ENCODE peak calls at places on chromosomes 16 and 17, in seven cellular contexts. O is AG10803; U is transverse colon; G is T-helper 1 cell; Y is astrocyte of the cerebellum; X is activated T-helper 1 cell treated with anti-CD3 and anti-CD28 coated beads, Interleukin-2, amount 50 U/mL, for 16 hours; A is neural progenitor cell. F is an unnamed sample.

GRCh38 chr16:4613636-4614570 is 785 bp downstream of the UBALD1 start:
- DNase-seq in X (no peak), A (peak; percentile 70), O (peak; percentile 25), G (no peak), U (peak; percentile 28), Y (no peak), F (peak; percentile 72)

GRCh38 chr17:37567137-37567927 is 41.9 kb downstream of the SYNRG start:
- DNase-seq in G (no peak), O (no peak), A (no peak), X (no peak), Y (no peak), U (no peak), F (no peak)

GRCh38 chr16:48963901-48964615 is 317.6 kb downstream of the CBLN1 start:
- DNase-seq in G (no peak), O (peak; percentile 87), A (no peak), X (no peak), U (no peak), Y (peak; percentile 79), F (no peak)

GRCh38 chr16:19923396-19923795 is 38.7 kb upstream of the GPRC5B start:
- DNase-seq in X (no peak), Y (no peak), O (no peak), U (peak; percentile 23), G (no peak), A (no peak), F (no peak)

GRCh38 chr17:81386141-81386645 is 9.1 kb upstream of the BAHCC1 start:
- DNase-seq in A (no peak), G (no peak), O (no peak), Y (no peak), U (peak; percentile 34), X (no peak), F (no peak)

GRCh38 chr17:16676645-16677044 is 13.4 kb upstream of the CCDC144A start:
- DNase-seq in Y (no peak), A (no peak), G (no peak), X (no peak), U (no peak), O (no peak), F (no peak)

GRCh38 chr17:76558210-76559095 is 18.6 kb downstream of the PRCD start:
- DNase-seq in O (no peak), X (no peak), U (no peak), Y (no peak), A (peak; percentile 43), G (no peak), F (peak; percentile 57)

GRCh38 chr17:76088041-76088867 is 9.3 kb downstream of the ZACN start:
- DNase-seq in U (no peak), A (peak; percentile 47), O (no peak), X (no peak), Y (no peak), G (no peak), F (no peak)

GRCh38 chr17:76529643-76530488 is 7.6 kb downstream of the CYGB start:
- DNase-seq in O (peak; percentile 79), X (no peak), G (no peak), U (peak; percentile 72), Y (no peak), A (peak; percentile 55), F (no peak)

GRCh38 chr17:10318540-10318939 is 54.3 kb downstream of the MYH13 start:
- DNase-seq in G (no peak), A (no peak), O (no peak), Y (no peak), X (no peak), U (no peak), F (no peak)

F was measured in erythroblast.